ENCODE peak calls at places on chromosome 1, in four cellular contexts. One of them, this sample, is unnamed.

GRCh38 chr1:64203420-64203819 is at the start of gene UBE2U:
- DNase-seq in K562: peak; percentile 18
- DNase-seq in GM12878: no peak
- DNase-seq in HepG2: no peak
- DNase-seq in this sample: no peak

GRCh38 chr1:96538001-96538649 is 183.5 kb upstream of the PTBP2 start:
- DNase-seq in K562: no peak
- DNase-seq in GM12878: no peak
- DNase-seq in HepG2: peak; percentile 31
- DNase-seq in this sample: no peak

GRCh38 chr1:34858901-34859441 is 578 bp downstream of the SMIM12 start:
- DNase-seq in K562: peak; percentile 37
- DNase-seq in GM12878: no peak
- DNase-seq in HepG2: no peak
- DNase-seq in this sample: peak; percentile 17

GRCh38 chr1:19762175-19762779 is 37.4 kb downstream of the TMCO4 start:
- DNase-seq in K562: peak; percentile 87
- DNase-seq in GM12878: no peak
- DNase-seq in HepG2: peak; percentile 6
- DNase-seq in this sample: peak; percentile 82

GRCh38 chr1:151702936-151703335 is 13.7 kb downstream of the CELF3 start:
- DNase-seq in K562: no peak
- DNase-seq in GM12878: no peak
- DNase-seq in HepG2: no peak
- DNase-seq in this sample: no peak

GRCh38 chr1:62012821-62013220 is 181.8 kb upstream of the L1TD1 start:
- DNase-seq in K562: no peak
- DNase-seq in GM12878: no peak
- DNase-seq in HepG2: no peak
- DNase-seq in this sample: no peak

GRCh38 chr1:116764466-116764896 is 10.3 kb downstream of the CD2 start:
- DNase-seq in K562: no peak
- DNase-seq in GM12878: peak; percentile 37
- DNase-seq in HepG2: no peak
- DNase-seq in this sample: no peak

GRCh38 chr1:205972491-205973168 is 29.4 kb upstream of the SLC26A9 start:
- DNase-seq in K562: no peak
- DNase-seq in GM12878: no peak
- DNase-seq in HepG2: no peak
- DNase-seq in this sample: no peak

GRCh38 chr1:200015811-200016210 is 11.7 kb upstream of the NR5A2 start:
- DNase-seq in K562: no peak
- DNase-seq in GM12878: no peak
- DNase-seq in HepG2: no peak
- DNase-seq in this sample: no peak

GRCh38 chr1:100866041-100866900 is 28.4 kb downstream of the EXTL2 start:
- DNase-seq in K562: peak; percentile 36
- DNase-seq in GM12878: no peak
- DNase-seq in HepG2: peak; percentile 10
- DNase-seq in this sample: peak; percentile 11

GRCh38 chr1:230068952-230069684 is 2.1 kb downstream of the GALNT2 start:
- DNase-seq in K562: no peak
- DNase-seq in GM12878: no peak
- DNase-seq in HepG2: no peak
- DNase-seq in this sample: peak; percentile 48

DNA sequence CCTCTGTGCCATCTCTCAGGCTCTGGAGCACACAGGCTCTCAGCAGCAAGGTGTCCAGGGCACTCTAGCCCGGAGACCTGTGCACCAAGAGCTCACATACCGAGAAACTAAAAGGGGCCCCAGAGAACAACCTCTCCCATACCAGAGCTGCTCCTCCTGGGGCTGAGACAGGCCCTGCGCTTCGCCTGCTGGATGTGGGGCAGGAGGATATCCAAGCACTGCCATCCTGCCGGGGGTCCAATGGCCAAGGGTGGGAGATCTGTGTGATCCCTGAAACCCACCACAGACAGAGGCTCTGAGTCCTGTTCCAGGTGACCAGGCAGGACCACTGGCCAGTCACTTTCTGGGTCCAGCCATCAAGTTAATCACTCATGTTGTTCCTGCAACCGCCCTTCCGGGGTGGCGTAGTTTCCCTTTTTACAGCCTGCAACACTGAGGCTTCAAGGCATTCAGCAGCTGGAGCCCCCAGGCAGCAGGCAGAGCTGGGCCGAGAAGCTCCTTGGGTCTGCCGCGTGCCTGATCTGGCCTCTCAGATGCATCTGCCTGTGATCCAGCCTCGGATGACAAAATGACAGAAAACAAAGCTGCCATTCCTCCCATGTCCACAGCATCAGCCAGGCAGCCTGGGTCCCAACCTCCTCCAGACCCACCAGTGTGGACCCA is 36.7 kb upstream of the ACTRT2 start:
- DNase-seq in K562: no peak
- DNase-seq in GM12878: no peak
- DNase-seq in HepG2: no peak
- DNase-seq in this sample: no peak
- TF ChIP-seq FOXM1 in K562: no peak
- TF ChIP-seq FOXM1 in GM12878: no peak
- TF ChIP-seq FOXM1 in HepG2: no peak
- TF ChIP-seq FOXM1 in this sample: no peak

GRCh38 chr1:97646071-97646470 is 274.8 kb downstream of the DPYD start:
- DNase-seq in K562: no peak
- DNase-seq in GM12878: no peak
- DNase-seq in HepG2: no peak
- DNase-seq in this sample: no peak

GRCh38 chr1:97651201-97651600 is 269.6 kb downstream of the DPYD start:
- DNase-seq in K562: no peak
- DNase-seq in GM12878: no peak
- DNase-seq in HepG2: no peak
- DNase-seq in this sample: no peak

GRCh38 chr1:97647776-97648175 is 273.1 kb downstream of the DPYD start:
- DNase-seq in K562: no peak
- DNase-seq in GM12878: no peak
- DNase-seq in HepG2: no peak
- DNase-seq in this sample: no peak
- TF ChIP-seq TARDBP in K562: no peak
- TF ChIP-seq TARDBP in GM12878: no peak
- TF ChIP-seq TARDBP in HepG2: no peak
- TF ChIP-seq TARDBP in this sample: no peak

DNA sequence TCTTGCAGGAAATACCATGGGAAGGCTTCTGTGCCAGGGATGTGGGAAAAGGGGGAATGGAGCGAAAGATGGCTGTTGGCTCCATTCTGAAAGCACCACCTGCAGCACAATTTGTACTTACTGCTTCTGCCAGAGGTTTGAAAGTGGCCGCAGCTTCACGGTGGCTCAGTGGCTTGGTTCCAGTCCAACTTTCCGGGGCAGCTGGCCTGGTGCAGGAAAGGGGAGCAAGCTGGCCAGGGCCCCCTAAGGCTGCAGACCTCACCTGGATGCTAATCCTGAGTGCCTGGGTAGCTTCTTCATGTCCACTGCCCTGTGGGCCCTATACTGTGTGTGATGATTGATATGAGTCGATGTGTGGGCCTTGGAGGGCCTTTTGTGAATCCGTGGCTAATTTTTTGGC is 387.0 kb upstream of the VAMP3 start:
- DNase-seq in K562: no peak
- DNase-seq in GM12878: no peak
- DNase-seq in HepG2: no peak
- DNase-seq in this sample: no peak
- TF ChIP-seq FOXM1 in K562: no peak
- TF ChIP-seq FOXM1 in GM12878: no peak
- TF ChIP-seq FOXM1 in HepG2: no peak
- TF ChIP-seq FOXM1 in this sample: no peak

GRCh38 chr1:214271174-214271858 is 9.6 kb upstream of the SMYD2 start:
- DNase-seq in K562: no peak
- DNase-seq in GM12878: no peak
- DNase-seq in HepG2: no peak
- DNase-seq in this sample: no peak
- TF ChIP-seq TARDBP in K562: no peak
- TF ChIP-seq TARDBP in GM12878: no peak
- TF ChIP-seq TARDBP in HepG2: no peak
- TF ChIP-seq TARDBP in this sample: no peak

GRCh38 chr1:204357551-204357950 is 2.2 kb downstream of the PLEKHA6 start:
- DNase-seq in K562: peak; percentile 40
- DNase-seq in GM12878: no peak
- DNase-seq in HepG2: no peak
- DNase-seq in this sample: no peak
- TF ChIP-seq FOXM1 in K562: no peak
- TF ChIP-seq FOXM1 in GM12878: no peak
- TF ChIP-seq FOXM1 in HepG2: no peak
- TF ChIP-seq FOXM1 in this sample: no peak

GRCh38 chr1:70290248-70290647 is 64.3 kb downstream of the ANKRD13C start:
- DNase-seq in K562: no peak
- DNase-seq in GM12878: no peak
- DNase-seq in HepG2: no peak
- DNase-seq in this sample: no peak
- TF ChIP-seq TARDBP in K562: no peak
- TF ChIP-seq TARDBP in GM12878: no peak
- TF ChIP-seq TARDBP in HepG2: no peak
- TF ChIP-seq TARDBP in this sample: no peak

GRCh38 chr1:26786437-26787380 is 1.0 kb upstream of the PIGV start:
- DNase-seq in K562: peak; percentile 79
- DNase-seq in GM12878: no peak
- DNase-seq in HepG2: peak; percentile 71
- DNase-seq in this sample: peak; percentile 27
- TF ChIP-seq FOXM1 in K562: no peak
- TF ChIP-seq FOXM1 in GM12878: no peak
- TF ChIP-seq FOXM1 in HepG2: no peak
- TF ChIP-seq FOXM1 in this sample: no peak

DNA sequence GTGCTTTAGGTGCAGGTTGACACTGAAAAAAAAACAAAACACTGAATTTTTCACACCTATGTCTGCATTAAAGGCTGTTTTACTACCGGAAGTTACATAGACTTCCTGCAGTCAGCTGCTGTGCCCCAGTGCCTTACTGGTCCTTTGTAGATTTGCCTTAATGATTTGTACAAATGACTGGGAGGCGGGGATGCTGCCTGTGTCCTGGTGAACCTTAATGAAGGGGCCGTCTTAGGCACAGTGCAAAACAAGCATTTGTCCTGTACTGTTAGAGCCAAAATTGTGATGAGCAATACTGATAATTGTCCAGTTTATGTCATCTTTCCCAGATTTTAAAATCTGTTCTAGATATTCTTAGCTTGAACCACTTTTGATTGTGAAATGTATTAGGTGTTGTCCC is 90.9 kb upstream of the PGD start:
- DNase-seq in K562: no peak
- DNase-seq in GM12878: no peak
- DNase-seq in HepG2: no peak
- DNase-seq in this sample: no peak
- TF ChIP-seq TARDBP in K562: no peak
- TF ChIP-seq TARDBP in GM12878: no peak
- TF ChIP-seq TARDBP in HepG2: no peak
- TF ChIP-seq TARDBP in this sample: no peak

This sample was measured in HEK293T.